ENCODE peak calls at places on chromosome 11, in seven cellular contexts. O is dorsolateral prefrontal cortex, P is fibroblast of the aortic adventitia, W is fibroblast of pulmonary artery, A is neural progenitor cell, E is psoas muscle, J is choroid plexus epithelial cell. R is an unnamed sample.

GRCh38 chr11:115303304-115303703 is 200.9 kb downstream of the CADM1 start:
- DNase-seq in O (no peak), P (no peak), W (no peak), A (no peak), E (no peak), J (no peak), R (no peak)

GRCh38 chr11:76794371-76795284 is 11.5 kb downstream of the TSKU start:
- DNase-seq in O (no peak), P (no peak), W (no peak), A (no peak), E (no peak), J (no peak), R (no peak)

GRCh38 chr11:74853223-74853622 is 95.7 kb downstream of the XRRA1 start:
- DNase-seq in O (no peak), P (no peak), W (no peak), A (no peak), E (no peak), J (no peak), R (no peak)

GRCh38 chr11:111148953-111149352 is 96.6 kb upstream of the POU2AF2 start:
- DNase-seq in O (no peak), P (peak), W (peak), A (no peak), E (no peak), J (peak), R (peak)

GRCh38 chr11:110525883-110526282 is 96.1 kb downstream of the FDX1 start:
- DNase-seq in O (no peak), P (peak), W (peak), A (no peak), E (peak), J (peak), R (peak)

GRCh38 chr11:491358-491757 is 15.7 kb downstream of the RNH1 start:
- DNase-seq in O (no peak), P (no peak), W (no peak), A (no peak), E (no peak), J (no peak), R (no peak)

GRCh38 chr11:77151804-77152513 is 23.9 kb downstream of the MYO7A start:
- DNase-seq in O (peak), P (no peak), W (peak), A (no peak), E (peak), J (peak), R (no peak)

GRCh38 chr11:11604340-11604992 is 17.3 kb downstream of the GALNT18 start:
- DNase-seq in O (no peak), P (no peak), W (no peak), A (no peak), E (no peak), J (no peak), R (no peak)

GRCh38 chr11:23554002-23554401 is 693.7 kb upstream of the CCDC179 start:
- DNase-seq in O (no peak), P (no peak), W (no peak), A (no peak), E (no peak), J (peak), R (peak)

GRCh38 chr11:113161671-113162589 is 152.5 kb upstream of the TTC12 start:
- DNase-seq in O (no peak), P (no peak), W (no peak), A (no peak), E (no peak), J (no peak), R (no peak)

GRCh38 chr11:16790484-16791240 is 52.2 kb downstream of the C11orf58 start:
- DNase-seq in O (no peak), P (no peak), W (no peak), A (no peak), E (no peak), J (no peak), R (no peak)

GRCh38 chr11:133263332-133263731 is 269.0 kb downstream of the OPCML start:
- DNase-seq in O (no peak), P (no peak), W (no peak), A (no peak), E (no peak), J (no peak), R (no peak)

GRCh38 chr11:12885717-12886226 is 123.3 kb upstream of the RASSF10 start:
- DNase-seq in O (no peak), P (no peak), W (no peak), A (no peak), E (no peak), J (no peak), R (no peak)

GRCh38 chr11:95132956-95133355 is 43.3 kb downstream of the ENDOD1 start:
- DNase-seq in O (no peak), P (no peak), W (no peak), A (no peak), E (no peak), J (no peak), R (peak)
- TF ChIP-seq CTCF in O (no peak), P (no peak), W (no peak), A (no peak), E (no peak), J (no peak), R (no peak)

GRCh38 chr11:32229566-32230240 is 138.8 kb downstream of the RCN1 start:
- DNase-seq in O (no peak), P (no peak), W (no peak), A (no peak), E (no peak), J (no peak), R (no peak)
- H3K4me3 ChIP-seq in O (no peak), P (no peak), W (no peak), A (no peak), E (no peak), J (no peak), R (no peak)

DNA sequence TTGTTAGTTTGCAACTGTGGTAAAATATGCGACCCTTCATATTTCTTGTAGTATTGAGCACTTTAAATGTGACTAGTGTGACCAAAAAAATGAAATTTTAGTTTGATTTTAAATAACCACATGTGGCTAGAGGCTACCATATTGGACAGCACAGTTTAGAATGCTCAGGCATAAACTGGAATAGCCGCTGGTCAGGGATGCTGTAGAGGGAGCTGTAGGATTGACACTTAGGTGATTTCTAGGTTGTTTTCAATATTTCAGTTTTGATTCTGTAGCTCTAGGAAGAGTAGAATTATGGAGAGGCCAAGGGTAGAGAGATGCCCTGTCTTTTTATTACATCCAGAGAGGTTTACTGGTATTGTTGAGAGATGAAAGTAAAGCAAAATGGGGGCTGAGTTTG is 10.8 kb upstream of the VSIG10L2 start:
- DNase-seq in O (no peak), P (no peak), W (no peak), A (no peak), E (no peak), J (no peak), R (no peak)
- TF ChIP-seq CTCF in O (no peak), P (no peak), W (no peak), A (no peak), E (no peak), J (peak), R (peak)

DNA sequence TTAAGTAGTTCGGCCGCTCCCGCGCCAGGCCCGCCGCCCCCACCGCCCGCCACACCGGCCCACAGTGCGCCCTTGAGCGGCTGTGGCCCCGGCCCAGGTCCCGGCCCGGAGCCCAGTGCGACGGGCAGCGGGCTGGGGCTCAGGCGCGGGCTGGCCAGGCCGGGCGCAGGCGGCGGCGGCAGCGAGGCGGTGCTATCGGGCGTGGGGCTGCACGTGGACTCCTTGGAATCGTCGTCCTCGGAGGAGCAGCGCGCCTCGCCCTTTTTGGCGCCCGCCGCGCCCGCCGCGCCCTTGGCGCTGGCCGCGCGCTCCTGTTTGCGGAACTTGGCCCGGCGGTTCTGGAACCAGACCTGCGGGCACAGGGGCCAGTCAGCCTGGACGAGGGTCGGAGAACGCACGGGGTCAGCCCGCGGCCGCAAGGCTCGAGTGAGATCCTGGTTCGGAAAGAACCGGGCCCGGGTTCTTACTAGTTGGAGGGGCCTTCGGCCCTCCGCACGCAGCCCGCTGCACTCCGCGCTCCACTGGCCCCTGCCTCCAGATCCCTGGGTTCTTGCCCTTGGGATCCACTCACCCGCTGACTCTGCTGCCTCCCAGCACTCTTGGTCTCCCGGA is 4.0 kb downstream of the PHOX2A start:
- DNase-seq in O (no peak), P (peak), W (peak), A (peak), E (peak), J (peak), R (peak)
- H3K4me3 ChIP-seq in O (peak), P (peak), W (peak), A (peak), E (peak), J (peak), R (no peak)

GRCh38 chr11:46294365-46295309 is 17.2 kb downstream of the CREB3L1 start:
- DNase-seq in O (no peak), P (peak), W (peak), A (peak), E (peak), J (peak), R (no peak)

GRCh38 chr11:46298699-46299424 is 21.4 kb downstream of the CREB3L1 start:
- DNase-seq in O (no peak), P (peak), W (peak), A (no peak), E (no peak), J (peak), R (peak)

GRCh38 chr11:46295996-46296519 is 18.6 kb downstream of the CREB3L1 start:
- DNase-seq in O (no peak), P (no peak), W (no peak), A (no peak), E (no peak), J (peak), R (no peak)

GRCh38 chr11:46295312-46295995 is 18.0 kb downstream of the CREB3L1 start:
- DNase-seq in O (peak), P (peak), W (peak), A (peak), E (peak), J (peak), R (peak)

GRCh38 chr11:46296520-46297448 is 19.3 kb downstream of the CREB3L1 start:
- DNase-seq in O (no peak), P (peak), W (peak), A (peak), E (peak), J (peak), R (no peak)
- TF ChIP-seq CTCF in O (peak), P (peak), W (peak), A (peak), E (peak), J (peak), R (peak)

DNA sequence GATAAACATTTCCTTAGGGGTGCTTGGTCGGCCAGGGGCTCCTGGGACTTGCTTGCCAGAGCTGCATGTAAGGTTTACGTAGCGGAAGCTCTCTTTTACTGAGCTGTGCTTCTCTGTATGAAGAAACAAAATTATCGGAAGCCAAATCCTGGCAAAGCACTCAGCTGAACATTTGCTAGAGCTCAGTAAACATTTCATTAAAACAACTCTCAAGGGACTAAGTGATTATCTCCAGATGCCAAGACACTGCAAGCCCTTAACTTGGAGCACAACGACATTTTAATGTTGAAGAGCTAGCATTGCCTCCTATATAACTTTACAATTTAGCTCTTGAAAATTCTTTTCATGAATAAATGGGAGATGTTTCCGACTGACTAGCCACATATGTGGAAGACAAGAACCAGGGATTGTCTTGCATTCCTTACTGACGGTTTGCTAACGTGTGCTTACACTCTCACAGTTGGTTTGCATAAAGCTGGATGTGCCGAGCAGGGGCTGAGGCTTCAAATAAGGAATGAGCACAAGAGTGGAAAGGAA is 43.3 kb downstream of the SCUBE2 start:
- DNase-seq in O (no peak), P (peak), W (peak), A (peak), E (no peak), J (peak), R (no peak)
- H3K4me3 ChIP-seq in O (no peak), P (no peak), W (no peak), A (no peak), E (no peak), J (no peak), R (no peak)

R was measured in epithelial cell of esophagus.